ENCODE peak calls at places on chromosomes 16 and 17, in nine cellular contexts. U, F, Q, D, S, T, G, K and B are unnamed samples. For H3K36me3, the result is how much of the 10 kb centered on the place peaks cover.

GRCh38 chr16:82456683-82457082 is 170.1 kb upstream of the CDH13 start:
- DNase-seq in G (peak), T (peak), Q (no peak), D (no peak), F (no peak), K (no peak), U (no peak), S (peak), B (peak)

GRCh38 chr17:38980455-38981217 is 13.4 kb upstream of the FBXO47 start:
- DNase-seq in K (no peak), Q (no peak), D (no peak), G (no peak), S (peak), U (no peak), T (no peak), F (no peak), B (no peak)

GRCh38 chr17:32806646-32807045 is 70.3 kb downstream of the MYO1D start:
- DNase-seq in T (no peak), K (no peak), U (no peak), F (no peak), D (no peak), Q (no peak), S (no peak), G (no peak), B (no peak)

GRCh38 chr17:8464941-8465340 is 29.3 kb downstream of the NDEL1 start:
- DNase-seq in F (no peak), T (no peak), S (no peak), U (no peak), D (no peak), Q (no peak), K (no peak), G (no peak), B (no peak)

GRCh38 chr16:69244336-69244735 is 57.4 kb downstream of the SNTB2 start:
- DNase-seq in U (no peak), D (no peak), S (no peak), T (no peak), Q (no peak), K (no peak), G (no peak), F (no peak), B (no peak)

GRCh38 chr16:12317856-12318591 is 341.5 kb downstream of the SNX29 start:
- DNase-seq in G (no peak), U (no peak), F (no peak), S (no peak), T (no peak), D (no peak), K (no peak), Q (no peak), B (no peak)

GRCh38 chr16:14196011-14196410 is 124.9 kb downstream of the MRTFB start:
- DNase-seq in G (no peak), S (peak), U (no peak), T (no peak), K (no peak), F (no peak), D (no peak), Q (no peak), B (no peak)

GRCh38 chr16:25007284-25007984 is 7.7 kb downstream of the ARHGAP17 start:
- DNase-seq in K (no peak), U (no peak), T (no peak), F (no peak), D (no peak), Q (no peak), S (peak), G (no peak), B (no peak)

GRCh38 chr16:21302454-21302853 is 24.4 kb upstream of the CRYM start:
- DNase-seq in U (no peak), T (no peak), D (no peak), K (no peak), Q (no peak), S (no peak), F (no peak), G (no peak), B (no peak)

GRCh38 chr17:79785900-79786810 is 8.2 kb downstream of the CBX2 start:
- DNase-seq in U (no peak), S (no peak), K (no peak), D (no peak), T (no peak), G (no peak), F (no peak), Q (no peak), B (no peak)

GRCh38 chr16:86455116-86455515 is 55.2 kb upstream of the FOXF1 start:
- DNase-seq in F (no peak), G (no peak), K (peak), U (no peak), D (no peak), T (no peak), Q (no peak), S (peak), B (peak)

GRCh38 chr17:512926-513325 is 160.3 kb upstream of the RPH3AL start:
- DNase-seq in D (no peak), U (no peak), F (no peak), S (peak), Q (no peak), G (peak), T (no peak), K (peak), B (no peak)

GRCh38 chr17:6455321-6455705 is 11.1 kb downstream of the PIMREG start:
- DNase-seq in G (peak), S (peak), Q (no peak), U (peak), T (peak), D (peak), K (no peak), F (peak), B (no peak)
- H3K4me3 ChIP-seq in G (no peak), S (no peak), Q (peak), U (no peak), T (peak), D (peak), K (peak), F (no peak), B (no peak)

GRCh38 chr17:55398689-55399088 is 22.9 kb downstream of the MMD start:
- DNase-seq in U (no peak), F (no peak), S (peak), T (no peak), K (no peak), G (no peak), D (no peak), Q (no peak), B (no peak)

GRCh38 chr17:55391764-55392467 is 29.7 kb downstream of the MMD start:
- DNase-seq in D (no peak), G (no peak), T (no peak), Q (no peak), S (no peak), U (no peak), K (no peak), F (no peak), B (no peak)

GRCh38 chr17:55391244-55391757 is 30.3 kb downstream of the MMD start:
- DNase-seq in F (no peak), K (no peak), D (no peak), T (no peak), U (no peak), Q (no peak), G (no peak), S (no peak), B (no peak)

GRCh38 chr17:55394357-55395021 is 27.1 kb downstream of the MMD start:
- DNase-seq in F (no peak), D (no peak), K (no peak), Q (no peak), U (no peak), S (no peak), T (no peak), G (no peak), B (no peak)

DNA sequence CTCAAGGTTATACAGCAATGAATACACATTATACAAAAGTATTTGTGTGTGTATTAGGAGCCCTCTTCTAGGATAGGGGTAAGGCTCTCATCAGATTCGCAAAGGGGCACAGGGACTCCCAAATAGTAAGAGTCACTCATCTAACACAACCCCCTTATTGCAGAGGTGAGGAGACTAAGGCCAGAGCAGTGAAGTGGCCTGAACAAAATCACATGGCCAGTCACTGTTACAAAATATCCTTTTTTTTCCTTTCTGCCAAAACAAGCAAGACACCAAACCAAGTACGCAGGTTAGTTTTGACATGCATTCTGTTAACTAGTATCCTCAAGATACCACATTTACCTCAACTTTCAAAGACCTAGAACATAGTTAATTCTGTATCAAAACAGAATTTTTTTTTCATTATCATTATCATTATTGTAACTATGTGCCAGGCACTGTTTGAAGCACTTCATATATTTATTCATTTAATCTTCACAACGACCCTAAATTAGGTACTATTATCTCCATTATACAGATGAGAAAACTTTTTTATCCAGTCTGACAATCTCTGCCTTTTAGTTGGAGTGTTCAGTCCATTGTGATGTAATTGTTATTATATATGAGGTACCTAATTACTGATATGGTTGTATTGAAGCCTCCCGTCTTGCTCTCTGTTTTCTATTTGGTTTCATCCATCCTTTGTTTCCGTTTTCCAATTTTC is 25.7 kb downstream of the MMD start:
- DNase-seq in S (no peak), F (no peak), Q (no peak), U (no peak), T (no peak), G (no peak), K (no peak), D (no peak), B (no peak)
- H3K36me3 ChIP-seq in S (under half), F (under half), Q (under half), U (under half), T (under half), G (under half), K (under half), D (under half), B (under half)

GRCh38 chr17:46064460-46064859 is 65.4 kb downstream of the STH start:
- DNase-seq in U (no peak), D (no peak), T (no peak), K (no peak), Q (no peak), S (no peak), G (no peak), F (no peak), B (no peak)
- H3K27ac ChIP-seq in U (no peak), D (no peak), T (no peak), K (no peak), Q (no peak), S (peak), G (peak), F (no peak), B (no peak)

GRCh38 chr17:59542960-59543635 is 22.3 kb upstream of the DHX40 start:
- DNase-seq in Q (no peak), K (no peak), D (no peak), G (no peak), S (no peak), F (no peak), T (no peak), U (no peak), B (no peak)

GRCh38 chr17:59547131-59547915 is 18.1 kb upstream of the DHX40 start:
- DNase-seq in F (no peak), K (no peak), Q (no peak), U (no peak), D (no peak), G (no peak), T (no peak), S (peak), B (no peak)

GRCh38 chr17:59550703-59551102 is 14.7 kb upstream of the DHX40 start:
- DNase-seq in G (no peak), K (no peak), T (no peak), U (no peak), S (no peak), F (no peak), Q (no peak), D (no peak), B (no peak)

DNA sequence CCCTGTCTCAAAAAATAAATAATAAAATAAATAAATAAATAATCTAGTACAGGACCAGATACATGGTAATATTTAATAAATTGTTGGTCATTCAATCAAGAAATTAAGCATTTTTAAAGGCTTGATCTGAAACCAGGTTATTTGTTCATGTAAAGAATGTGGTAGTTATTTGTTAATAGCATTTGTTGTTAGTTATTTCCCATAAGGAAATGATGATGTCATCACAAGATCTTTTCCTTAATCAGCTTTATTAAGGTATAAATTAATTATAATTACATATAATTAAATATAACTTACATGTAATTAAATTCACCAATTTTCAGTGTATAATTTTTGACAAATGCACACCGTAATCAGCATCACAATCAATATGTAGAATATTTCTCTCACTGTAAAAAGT is 19.5 kb upstream of the DHX40 start:
- DNase-seq in G (no peak), F (no peak), U (no peak), D (no peak), K (no peak), S (no peak), Q (no peak), T (no peak), B (no peak)
- H3K4me3 ChIP-seq in G (no peak), F (no peak), U (no peak), D (no peak), K (no peak), S (no peak), Q (no peak), T (no peak), B (no peak)